ENCODE peak calls at places on chromosomes 3 and 15, in seven cellular contexts. Z, R, L, U, T, B and K are unnamed samples.

GRCh38 chr3:152236741-152237140 is 32.0 kb upstream of the MBNL1 start:
- DNase-seq in Z (no peak), R (no peak), L (no peak), U (no peak), T (peak; percentile 43), B (no peak), K (no peak)

GRCh38 chr15:87959080-87959479 is 297.5 kb downstream of the NTRK3 start:
- DNase-seq in Z (no peak), R (no peak), L (peak; percentile 80), U (no peak), T (no peak), B (no peak), K (no peak)

GRCh38 chr15:23912191-23912590 is 225.1 kb upstream of the NDN start:
- DNase-seq in Z (no peak), R (peak; percentile 4), L (peak; percentile 85), U (no peak), T (no peak), B (peak; percentile 66), K (no peak)

GRCh38 chr3:135706758-135707375 is 258.7 kb upstream of the PPP2R3A start:
- DNase-seq in Z (no peak), R (no peak), L (no peak), U (no peak), T (no peak), B (peak; percentile 27), K (no peak)

GRCh38 chr3:53744351-53744750 is 101.9 kb downstream of the CHDH start:
- DNase-seq in Z (no peak), R (peak; percentile 58), L (peak; percentile 78), U (no peak), T (no peak), B (no peak), K (no peak)

GRCh38 chr3:106533761-106534160 is 664.9 kb upstream of the CBLB start:
- DNase-seq in Z (no peak), R (no peak), L (no peak), U (no peak), T (no peak), B (no peak), K (no peak)

GRCh38 chr3:186605561-186606545 is 7.0 kb upstream of the AHSG start:
- DNase-seq in Z (no peak), R (no peak), L (no peak), U (no peak), T (no peak), B (no peak), K (no peak)

GRCh38 chr3:40720351-40720750 is 195.6 kb downstream of the ZNF621 start:
- DNase-seq in Z (no peak), R (no peak), L (no peak), U (no peak), T (no peak), B (no peak), K (no peak)

GRCh38 chr15:86624261-86625036 is 544.8 kb downstream of the AGBL1 start:
- DNase-seq in Z (peak; percentile 66), R (peak; percentile 3), L (peak; percentile 93), U (peak; percentile 95), T (peak; percentile 3), B (peak; percentile 49), K (no peak)

GRCh38 chr3:61093364-61093763 is 157.9 kb downstream of the FHIT start:
- DNase-seq in Z (no peak), R (no peak), L (no peak), U (no peak), T (no peak), B (no peak), K (no peak)

GRCh38 chr3:150237490-150237889 is 170.6 kb upstream of the TSC22D2 start:
- DNase-seq in Z (no peak), R (no peak), L (no peak), U (peak; percentile 82), T (no peak), B (no peak), K (no peak)

GRCh38 chr3:38222032-38222634 is 43.5 kb upstream of the SLC22A13 start:
- DNase-seq in Z (no peak), R (no peak), L (no peak), U (no peak), T (no peak), B (no peak), K (no peak)

GRCh38 chr3:184562875-184563568 is 1.4 kb downstream of the EPHB3 start:
- DNase-seq in Z (no peak), R (peak; percentile 36), L (peak; percentile 70), U (no peak), T (no peak), B (peak; percentile 46), K (no peak)

GRCh38 chr15:29568840-29569532 is 253.3 kb downstream of the TJP1 start:
- DNase-seq in Z (no peak), R (peak; percentile 66), L (peak; percentile 78), U (no peak), T (peak; percentile 40), B (peak; percentile 73), K (no peak)

GRCh38 chr3:184556502-184557347 is 4.9 kb upstream of the EPHB3 start:
- DNase-seq in Z (no peak), R (no peak), L (no peak), U (no peak), T (no peak), B (no peak), K (no peak)

GRCh38 chr3:43948013-43948412 is 257.3 kb downstream of the ABHD5 start:
- DNase-seq in Z (no peak), R (no peak), L (no peak), U (no peak), T (no peak), B (no peak), K (no peak)

GRCh38 chr15:89389841-89390603 is 55.4 kb upstream of the POLG start:
- DNase-seq in Z (no peak), R (no peak), L (peak; percentile 67), U (peak; percentile 63), T (no peak), B (no peak), K (no peak)

GRCh38 chr15:39312984-39313383 is 267.9 kb upstream of the THBS1 start:
- DNase-seq in Z (no peak), R (peak; percentile 4), L (no peak), U (no peak), T (no peak), B (peak; percentile 43), K (no peak)

GRCh38 chr15:29924750-29925149 is 102.5 kb upstream of the TJP1 start:
- DNase-seq in Z (peak; percentile 66), R (peak; percentile 46), L (peak; percentile 94), U (no peak), T (peak; percentile 13), B (no peak), K (no peak)

DNA sequence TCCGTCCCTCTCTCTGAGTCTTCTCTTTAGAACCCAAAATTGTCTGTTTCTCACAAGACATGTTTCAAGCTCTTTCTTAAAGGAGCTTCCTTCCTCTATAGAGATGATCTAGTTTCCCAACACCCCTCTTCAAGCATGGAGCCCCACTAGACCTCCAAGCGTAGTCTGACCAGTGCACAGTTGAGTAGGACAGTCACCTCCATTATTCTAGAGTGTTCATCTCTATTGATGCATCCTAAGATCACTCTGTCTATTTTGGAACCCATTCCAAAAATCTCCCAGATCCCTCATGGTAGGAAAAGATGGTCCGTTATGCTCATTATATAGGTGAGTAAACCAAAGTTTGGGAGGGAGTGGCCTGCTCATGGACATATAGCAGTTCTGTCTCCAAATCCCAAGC is 4.1 kb upstream of the CAV3 start:
- DNase-seq in Z (no peak), R (no peak), L (no peak), U (no peak), T (no peak), B (no peak), K (no peak)
- TF ChIP-seq CTCF in Z (no peak), R (no peak), L (no peak), U (no peak), T (no peak), B (no peak), K (no peak)

DNA sequence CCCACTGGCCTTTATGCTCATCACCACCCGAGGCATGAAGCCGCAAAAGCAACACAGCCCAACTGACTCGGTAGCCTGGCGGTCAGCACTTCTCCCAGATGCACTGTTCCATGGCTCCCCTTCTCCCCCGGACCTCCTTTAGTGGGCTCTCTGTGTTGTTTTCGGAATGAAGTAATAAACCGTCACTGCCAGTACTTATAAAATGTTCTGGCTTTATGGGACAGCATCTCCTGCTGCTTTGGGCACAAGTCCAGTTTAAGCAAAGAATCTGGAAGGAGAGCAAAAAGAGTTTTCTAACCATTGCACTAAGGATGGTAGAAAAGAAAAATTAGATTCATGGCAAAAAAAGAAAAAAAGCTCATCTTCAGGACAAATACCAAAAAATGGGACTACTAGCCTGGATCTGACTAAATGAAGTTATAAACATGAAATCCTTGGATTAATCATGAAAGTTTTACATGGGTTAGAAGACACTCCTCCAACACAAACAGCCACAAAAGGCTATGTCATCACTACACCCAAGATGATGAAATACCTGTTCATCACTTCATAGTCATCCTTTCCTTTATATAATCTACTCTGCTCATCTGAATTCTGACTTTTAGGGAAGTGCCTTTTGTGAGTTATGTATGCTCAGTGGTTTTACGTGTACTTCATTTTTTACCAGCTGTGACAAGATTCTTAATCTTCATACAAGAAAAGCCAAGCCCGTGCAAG is 89.5 kb upstream of the UBE2E2 start:
- DNase-seq in Z (peak; percentile 64), R (no peak), L (no peak), U (no peak), T (no peak), B (no peak), K (no peak)
- H3K4me3 ChIP-seq in Z (peak overlapping the region; percentile 11), R (no peak overlapping the region), L (no peak overlapping the region), U (no peak overlapping the region), T (no peak overlapping the region), B (no peak overlapping the region), K (no peak overlapping the region)

GRCh38 chr3:14222900-14223594 is 44.4 kb downstream of the LSM3 start:
- DNase-seq in Z (no peak), R (no peak), L (peak; percentile 10), U (no peak), T (no peak), B (no peak), K (no peak)

GRCh38 chr3:14224895-14225294 is 46.3 kb downstream of the LSM3 start:
- DNase-seq in Z (no peak), R (no peak), L (peak; percentile 24), U (no peak), T (no peak), B (no peak), K (no peak)

GRCh38 chr3:14222457-14222856 is 43.8 kb downstream of the LSM3 start:
- DNase-seq in Z (no peak), R (no peak), L (no peak), U (no peak), T (no peak), B (no peak), K (no peak)

GRCh38 chr3:14221902-14222301 is 43.3 kb downstream of the LSM3 start:
- DNase-seq in Z (no peak), R (no peak), L (no peak), U (no peak), T (no peak), B (no peak), K (no peak)

DNA sequence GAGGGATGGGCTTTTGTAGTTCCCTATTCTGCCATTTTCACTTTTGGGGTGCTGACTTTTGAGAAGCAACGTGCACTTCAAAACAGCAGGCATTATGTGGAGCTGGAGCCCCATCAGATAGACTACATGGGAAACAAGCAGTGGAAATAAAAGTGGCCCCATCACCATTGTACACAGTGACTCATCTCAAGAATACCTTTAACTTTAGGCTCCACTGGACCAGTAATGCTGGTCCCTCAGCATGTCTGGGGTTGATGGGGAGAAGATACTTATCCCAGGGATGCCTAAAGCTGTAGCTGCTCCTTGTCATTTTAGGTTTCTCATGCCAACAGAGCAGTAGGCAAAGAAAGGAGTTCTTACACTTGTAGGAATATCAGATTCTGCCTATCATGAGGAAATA is 45.0 kb downstream of the LSM3 start:
- DNase-seq in Z (no peak), R (no peak), L (peak; percentile 20), U (no peak), T (no peak), B (no peak), K (no peak)
- H3K36me3 ChIP-seq in Z (no peaks in the 10 kb centered on the region), R (no peaks in the 10 kb centered on the region), L (no peaks in the 10 kb centered on the region), U (no peaks in the 10 kb centered on the region), T (no peaks in the 10 kb centered on the region), B (no peaks in the 10 kb centered on the region), K (no peaks in the 10 kb centered on the region)

GRCh38 chr3:128846501-128846900 is 32.9 kb upstream of the ACAD9 start:
- DNase-seq in Z (no peak), R (no peak), L (no peak), U (no peak), T (no peak), B (no peak), K (no peak)
- TF ChIP-seq CTCF in Z (no peak), R (no peak), L (no peak), U (no peak), T (no peak), B (no peak), K (no peak)